ENCODE peak calls at places on chromosomes 3 and 15, in seven cellular contexts. G, U, C, D, X, O and W are unnamed samples.

GRCh38 chr3:150555859-150556436 is 9.4 kb downstream of the EIF2A start:
- DNase-seq in G (no peak), U (no peak), C (no peak), D (no peak), X (no peak), O (no peak), W (no peak)

GRCh38 chr3:129310111-129310601 is 31.5 kb downstream of the HMCES start:
- DNase-seq in G (peak), U (peak), C (no peak), D (no peak), X (no peak), O (no peak), W (no peak)

GRCh38 chr15:47265686-47266085 is 451.6 kb upstream of the SEMA6D start:
- DNase-seq in G (no peak), U (no peak), C (no peak), D (no peak), X (no peak), O (no peak), W (no peak)

GRCh38 chr15:76168237-76168984 is 108.6 kb downstream of the TMEM266 start:
- DNase-seq in G (no peak), U (no peak), C (no peak), D (no peak), X (no peak), O (no peak), W (no peak)

GRCh38 chr3:151387443-151388241 is 3.1 kb upstream of the P2RY12 start:
- DNase-seq in G (no peak), U (no peak), C (no peak), D (no peak), X (no peak), O (no peak), W (no peak)

GRCh38 chr15:78709263-78709882 is 68.4 kb upstream of the CHRNB4 start:
- DNase-seq in G (peak), U (peak), C (peak), D (peak), X (peak), O (peak), W (peak)

GRCh38 chr3:47162695-47163022 is 1.3 kb downstream of the SETD2 start:
- DNase-seq in G (no peak), U (no peak), C (no peak), D (no peak), X (no peak), O (peak), W (peak)

GRCh38 chr3:23865595-23866396 is 51.0 kb downstream of the NKIRAS1 start:
- DNase-seq in G (no peak), U (peak), C (no peak), D (no peak), X (no peak), O (peak), W (peak)

GRCh38 chr3:16587703-16588070 is 17.5 kb downstream of the DAZL start:
- DNase-seq in G (no peak), U (no peak), C (no peak), D (no peak), X (no peak), O (peak), W (peak)

GRCh38 chr3:129005526-129006303 is 4.6 kb downstream of the EFCC1 start:
- DNase-seq in G (peak), U (no peak), C (no peak), D (no peak), X (peak), O (peak), W (no peak)

GRCh38 chr3:136070334-136070733 is 104.8 kb downstream of the PPP2R3A start:
- DNase-seq in G (peak), U (no peak), C (no peak), D (no peak), X (no peak), O (peak), W (peak)

GRCh38 chr3:108125550-108126071 is 34.8 kb upstream of the CD47 start:
- DNase-seq in G (no peak), U (no peak), C (no peak), D (peak), X (no peak), O (no peak), W (no peak)

GRCh38 chr3:28278918-28279317 is 37.5 kb downstream of the CMC1 start:
- DNase-seq in G (no peak), U (no peak), C (no peak), D (no peak), X (no peak), O (no peak), W (no peak)

GRCh38 chr3:151926956-151927355 is 53.5 kb downstream of the SUCNR1 start:
- DNase-seq in G (peak), U (no peak), C (no peak), D (no peak), X (no peak), O (no peak), W (peak)

GRCh38 chr3:155870945-155871745 is 695 bp downstream of the GMPS start:
- DNase-seq in G (peak), U (no peak), C (peak), D (peak), X (peak), O (no peak), W (peak)

GRCh38 chr3:158568784-158569183 is 2.2 kb upstream of the MLF1 start:
- DNase-seq in G (no peak), U (no peak), C (no peak), D (no peak), X (no peak), O (no peak), W (peak)

GRCh38 chr3:60314064-60314463 is 937.2 kb downstream of the FHIT start:
- DNase-seq in G (no peak), U (no peak), C (no peak), D (no peak), X (no peak), O (no peak), W (no peak)

GRCh38 chr15:72554471-72555425 is 80.6 kb downstream of the ARIH1 start:
- DNase-seq in G (no peak), U (no peak), C (no peak), D (peak), X (no peak), O (peak), W (peak)

GRCh38 chr3:162096874-162097273 is 600.3 kb downstream of the OTOL1 start:
- DNase-seq in G (no peak), U (no peak), C (no peak), D (no peak), X (no peak), O (no peak), W (peak)

GRCh38 chr15:86163771-86164170 is 84.1 kb downstream of the AGBL1 start:
- DNase-seq in G (no peak), U (no peak), C (no peak), D (no peak), X (no peak), O (no peak), W (no peak)

GRCh38 chr15:99062226-99062625 is 42.7 kb upstream of the SYNM start:
- DNase-seq in G (no peak), U (no peak), C (no peak), D (no peak), X (no peak), O (no peak), W (no peak)

GRCh38 chr15:83602021-83602420 is 51.9 kb upstream of the ADAMTSL3 start:
- DNase-seq in G (no peak), U (no peak), C (no peak), D (no peak), X (no peak), O (no peak), W (no peak)

GRCh38 chr3:139323146-139323545 is 20.7 kb upstream of the MRPS22 start:
- DNase-seq in G (no peak), U (no peak), C (no peak), D (no peak), X (no peak), O (no peak), W (no peak)

GRCh38 chr15:55513125-55513524 is 5.1 kb upstream of the DNAAF4 start:
- DNase-seq in G (no peak), U (no peak), C (no peak), D (no peak), X (no peak), O (no peak), W (no peak)

GRCh38 chr3:124492824-124493223 is 237.4 kb upstream of the UMPS start:
- DNase-seq in G (peak), U (peak), C (no peak), D (no peak), X (peak), O (peak), W (peak)

GRCh38 chr15:42890161-42890913 is 30.2 kb downstream of the TTBK2 start:
- DNase-seq in G (peak), U (no peak), C (no peak), D (no peak), X (no peak), O (peak), W (peak)

GRCh38 chr3:134348524-134348923 is 25.7 kb downstream of the AMOTL2 start:
- DNase-seq in G (peak), U (peak), C (no peak), D (no peak), X (peak), O (no peak), W (peak)

GRCh38 chr3:9396301-9396631 is 1.1 kb upstream of the SETD5 start:
- DNase-seq in G (peak), U (peak), C (no peak), D (peak), X (no peak), O (peak), W (peak)

GRCh38 chr3:186514296-186515002 is 29.7 kb downstream of the CRYGS start:
- DNase-seq in G (no peak), U (no peak), C (no peak), D (no peak), X (no peak), O (no peak), W (peak)

GRCh38 chr15:99006146-99006545 is 1.4 kb downstream of the PGPEP1L start:
- DNase-seq in G (no peak), U (no peak), C (no peak), D (no peak), X (no peak), O (no peak), W (no peak)

GRCh38 chr3:182921665-182922355 is 58.5 kb downstream of the DCUN1D1 start:
- DNase-seq in G (no peak), U (no peak), C (no peak), D (no peak), X (no peak), O (peak), W (peak)